ENCODE peak calls at places on chromosome 7, in eight cellular contexts. One of them, this sample, is unnamed. For H3K4me1, the result is how much of the 10 kb centered on the place peaks cover.

GRCh38 chr7:157527235-157527634 is 190.4 kb downstream of the DNAJB6 start:
- DNase-seq in CD8-positive, alpha-beta T cell: no peak
- DNase-seq in PC-3: no peak
- DNase-seq in right cardiac atrium: peak
- DNase-seq in colonic mucosa: no peak
- DNase-seq in Peyer's patch: no peak
- DNase-seq in pancreas: no peak
- DNase-seq in astrocyte: no peak
- DNase-seq in this sample: no peak

GRCh38 chr7:132275811-132276210 is 300.5 kb downstream of the PLXNA4 start:
- DNase-seq in CD8-positive, alpha-beta T cell: no peak
- DNase-seq in PC-3: no peak
- DNase-seq in right cardiac atrium: no peak
- DNase-seq in colonic mucosa: no peak
- DNase-seq in Peyer's patch: no peak
- DNase-seq in pancreas: no peak
- DNase-seq in astrocyte: no peak
- DNase-seq in this sample: no peak

GRCh38 chr7:23106801-23107713 is 1.5 kb downstream of the KLHL7 start:
- DNase-seq in CD8-positive, alpha-beta T cell: no peak
- DNase-seq in PC-3: peak
- DNase-seq in right cardiac atrium: no peak
- DNase-seq in colonic mucosa: no peak
- DNase-seq in Peyer's patch: no peak
- DNase-seq in pancreas: no peak
- DNase-seq in astrocyte: no peak
- DNase-seq in this sample: no peak

GRCh38 chr7:20514364-20514763 is 101.1 kb upstream of the ABCB5 start:
- DNase-seq in CD8-positive, alpha-beta T cell: no peak
- DNase-seq in PC-3: peak
- DNase-seq in right cardiac atrium: peak
- DNase-seq in colonic mucosa: no peak
- DNase-seq in Peyer's patch: no peak
- DNase-seq in pancreas: peak
- DNase-seq in astrocyte: peak
- DNase-seq in this sample: no peak

GRCh38 chr7:5525271-5526189 is 101.9 kb upstream of the TNRC18 start:
- DNase-seq in CD8-positive, alpha-beta T cell: peak
- DNase-seq in PC-3: peak
- DNase-seq in right cardiac atrium: no peak
- DNase-seq in colonic mucosa: peak
- DNase-seq in Peyer's patch: no peak
- DNase-seq in pancreas: no peak
- DNase-seq in astrocyte: no peak
- DNase-seq in this sample: no peak

GRCh38 chr7:46146454-46147255 is 225.6 kb upstream of the IGFBP3 start:
- DNase-seq in CD8-positive, alpha-beta T cell: no peak
- DNase-seq in PC-3: peak
- DNase-seq in right cardiac atrium: peak
- DNase-seq in colonic mucosa: no peak
- DNase-seq in Peyer's patch: no peak
- DNase-seq in pancreas: no peak
- DNase-seq in astrocyte: peak
- DNase-seq in this sample: no peak

GRCh38 chr7:74199551-74200355 is 10.1 kb upstream of the LAT2 start:
- DNase-seq in CD8-positive, alpha-beta T cell: no peak
- DNase-seq in PC-3: peak
- DNase-seq in right cardiac atrium: no peak
- DNase-seq in colonic mucosa: no peak
- DNase-seq in Peyer's patch: no peak
- DNase-seq in pancreas: peak
- DNase-seq in astrocyte: peak
- DNase-seq in this sample: no peak

GRCh38 chr7:108076141-108076540 is 54.0 kb downstream of the LAMB4 start:
- DNase-seq in CD8-positive, alpha-beta T cell: no peak
- DNase-seq in PC-3: no peak
- DNase-seq in right cardiac atrium: no peak
- DNase-seq in colonic mucosa: no peak
- DNase-seq in Peyer's patch: no peak
- DNase-seq in pancreas: no peak
- DNase-seq in astrocyte: no peak
- DNase-seq in this sample: no peak

GRCh38 chr7:47380325-47381131 is 201.4 kb downstream of the TNS3 start:
- DNase-seq in CD8-positive, alpha-beta T cell: no peak
- DNase-seq in PC-3: peak
- DNase-seq in right cardiac atrium: peak
- DNase-seq in colonic mucosa: peak
- DNase-seq in Peyer's patch: no peak
- DNase-seq in pancreas: peak
- DNase-seq in astrocyte: peak
- DNase-seq in this sample: no peak

GRCh38 chr7:63104666-63105065 is 894.0 kb upstream of the ZNF722 start:
- DNase-seq in CD8-positive, alpha-beta T cell: no peak
- DNase-seq in PC-3: no peak
- DNase-seq in right cardiac atrium: no peak
- DNase-seq in colonic mucosa: no peak
- DNase-seq in Peyer's patch: no peak
- DNase-seq in pancreas: no peak
- DNase-seq in astrocyte: no peak
- DNase-seq in this sample: no peak

DNA sequence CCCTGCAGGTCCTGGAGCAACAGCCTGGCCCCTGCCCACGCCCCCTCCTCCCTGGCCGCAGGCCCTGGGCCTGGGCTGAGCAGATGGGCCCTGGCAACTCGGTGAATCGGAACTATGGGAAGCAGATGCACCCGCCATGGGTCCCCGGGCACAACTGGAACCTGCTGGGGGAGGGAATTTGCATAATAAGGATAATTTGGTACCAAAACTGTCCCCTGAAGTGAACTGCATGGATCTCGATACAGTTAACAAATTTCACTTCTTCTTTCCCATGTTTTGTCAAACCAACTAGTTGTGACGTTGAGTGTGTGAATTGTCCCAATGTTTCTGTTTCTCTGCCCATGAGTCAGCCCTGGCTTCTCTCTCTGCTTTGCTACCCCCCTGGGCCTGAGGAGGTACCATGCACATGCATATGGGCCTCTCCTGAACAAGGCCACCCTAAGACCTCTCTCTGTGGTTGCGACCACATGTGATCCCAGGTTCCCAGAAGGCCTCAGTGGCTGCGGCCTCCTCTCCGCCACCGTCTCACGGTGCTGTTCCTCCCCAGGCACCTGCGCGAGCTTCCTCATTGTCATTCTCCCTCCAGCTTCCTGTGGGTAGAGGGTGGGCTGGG is 40.2 kb downstream of the FIGNL1 start:
- DNase-seq in CD8-positive, alpha-beta T cell: no peak
- DNase-seq in PC-3: no peak
- DNase-seq in right cardiac atrium: no peak
- DNase-seq in colonic mucosa: no peak
- DNase-seq in Peyer's patch: peak
- DNase-seq in pancreas: no peak
- DNase-seq in astrocyte: no peak
- DNase-seq in this sample: no peak
- H3K4me1 ChIP-seq in CD8-positive, alpha-beta T cell: under half
- H3K4me1 ChIP-seq in PC-3: under half
- H3K4me1 ChIP-seq in right cardiac atrium: under half
- H3K4me1 ChIP-seq in colonic mucosa: under half
- H3K4me1 ChIP-seq in Peyer's patch: under half
- H3K4me1 ChIP-seq in pancreas: under half
- H3K4me1 ChIP-seq in astrocyte: under half
- H3K4me1 ChIP-seq in this sample: under half

GRCh38 chr7:151338809-151339208 is 2.8 kb upstream of the NUB1 start:
- DNase-seq in CD8-positive, alpha-beta T cell: no peak
- DNase-seq in PC-3: no peak
- DNase-seq in right cardiac atrium: no peak
- DNase-seq in colonic mucosa: no peak
- DNase-seq in Peyer's patch: no peak
- DNase-seq in pancreas: no peak
- DNase-seq in astrocyte: no peak
- DNase-seq in this sample: no peak
- H3K4me1 ChIP-seq in CD8-positive, alpha-beta T cell: under half
- H3K4me1 ChIP-seq in PC-3: under half
- H3K4me1 ChIP-seq in right cardiac atrium: under half
- H3K4me1 ChIP-seq in colonic mucosa: under half
- H3K4me1 ChIP-seq in Peyer's patch: under half
- H3K4me1 ChIP-seq in pancreas: under half
- H3K4me1 ChIP-seq in astrocyte: under half
- H3K4me1 ChIP-seq in this sample: under half

GRCh38 chr7:149731207-149731955 is 42.0 kb downstream of the ZNF467 start:
- DNase-seq in CD8-positive, alpha-beta T cell: no peak
- DNase-seq in PC-3: no peak
- DNase-seq in right cardiac atrium: no peak
- DNase-seq in colonic mucosa: no peak
- DNase-seq in Peyer's patch: no peak
- DNase-seq in pancreas: peak
- DNase-seq in astrocyte: no peak
- DNase-seq in this sample: no peak
- H3K4me1 ChIP-seq in CD8-positive, alpha-beta T cell: under half
- H3K4me1 ChIP-seq in PC-3: under half
- H3K4me1 ChIP-seq in right cardiac atrium: under half
- H3K4me1 ChIP-seq in colonic mucosa: under half
- H3K4me1 ChIP-seq in Peyer's patch: under half
- H3K4me1 ChIP-seq in pancreas: under half
- H3K4me1 ChIP-seq in astrocyte: under half
- H3K4me1 ChIP-seq in this sample: under half

GRCh38 chr7:90425376-90425775 is 22.1 kb downstream of the CLDN12 start:
- DNase-seq in CD8-positive, alpha-beta T cell: no peak
- DNase-seq in PC-3: peak
- DNase-seq in right cardiac atrium: no peak
- DNase-seq in colonic mucosa: no peak
- DNase-seq in Peyer's patch: no peak
- DNase-seq in pancreas: no peak
- DNase-seq in astrocyte: no peak
- DNase-seq in this sample: no peak

GRCh38 chr7:90421648-90422047 is 18.4 kb downstream of the CLDN12 start:
- DNase-seq in CD8-positive, alpha-beta T cell: no peak
- DNase-seq in PC-3: no peak
- DNase-seq in right cardiac atrium: no peak
- DNase-seq in colonic mucosa: no peak
- DNase-seq in Peyer's patch: no peak
- DNase-seq in pancreas: no peak
- DNase-seq in astrocyte: no peak
- DNase-seq in this sample: no peak

DNA sequence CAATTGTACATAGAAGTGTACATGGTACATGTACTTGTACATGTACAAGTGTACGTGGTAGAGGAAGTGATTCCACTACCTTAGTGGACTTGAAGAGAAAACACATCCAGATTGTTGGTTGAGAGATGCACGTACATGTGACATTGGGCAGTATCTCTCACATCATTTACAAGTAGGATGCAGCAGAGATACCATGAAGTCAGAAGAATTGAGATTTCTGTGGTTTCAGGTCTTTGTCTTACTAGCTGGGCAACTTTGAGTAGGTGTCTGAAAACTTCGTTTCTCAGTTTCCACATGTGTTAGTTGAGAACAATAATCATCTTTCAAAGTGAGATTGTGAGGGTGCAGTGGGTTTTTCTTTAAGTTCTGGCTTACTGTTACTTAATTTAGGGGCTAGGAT is 21.5 kb downstream of the CLDN12 start:
- DNase-seq in CD8-positive, alpha-beta T cell: no peak
- DNase-seq in PC-3: no peak
- DNase-seq in right cardiac atrium: no peak
- DNase-seq in colonic mucosa: no peak
- DNase-seq in Peyer's patch: no peak
- DNase-seq in pancreas: no peak
- DNase-seq in astrocyte: no peak
- DNase-seq in this sample: no peak
- H3K4me1 ChIP-seq in CD8-positive, alpha-beta T cell: under half
- H3K4me1 ChIP-seq in PC-3: under half
- H3K4me1 ChIP-seq in right cardiac atrium: under half
- H3K4me1 ChIP-seq in colonic mucosa: under half
- H3K4me1 ChIP-seq in Peyer's patch: under half
- H3K4me1 ChIP-seq in pancreas: under half
- H3K4me1 ChIP-seq in astrocyte: under half
- H3K4me1 ChIP-seq in this sample: under half

This sample was measured in esophagus squamous epithelium.